ENCODE peak calls at places on chromosomes 16 and 17, in seven cellular contexts. I, E, B, H, J, G and N are unnamed samples.

GRCh38 chr17:74833501-74834361 is 26.0 kb downstream of the GRIN2C start:
- DNase-seq in G (no peak), E (peak; percentile 9), J (no peak), I (no peak), H (peak; percentile 55), B (peak; percentile 15), N (no peak)

GRCh38 chr16:57386381-57386951 is 14.2 kb downstream of the CX3CL1 start:
- DNase-seq in B (peak; percentile 89), I (no peak), G (no peak), H (peak; percentile 49), J (peak; percentile 82), E (peak; percentile 71), N (no peak)

GRCh38 chr16:79132745-79133144 is 467.8 kb downstream of the MAF start:
- DNase-seq in J (no peak), E (no peak), G (no peak), B (no peak), H (no peak), I (no peak), N (no peak)

GRCh38 chr17:35809855-35810461 is 674 bp downstream of the TAF15 start:
- DNase-seq in I (no peak), G (no peak), E (no peak), H (peak; percentile 23), J (no peak), B (no peak), N (no peak)

GRCh38 chr16:85184404-85184803 is 72.1 kb upstream of the CIBAR2 start:
- DNase-seq in G (no peak), H (no peak), J (no peak), I (no peak), B (no peak), E (no peak), N (no peak)

GRCh38 chr16:10992797-10993196 is 48.4 kb downstream of the CLEC16A start:
- DNase-seq in G (no peak), J (peak; percentile 67), I (no peak), E (peak; percentile 84), H (peak; percentile 61), B (peak; percentile 89), N (no peak)

GRCh38 chr16:87792205-87792565 is 26.4 kb upstream of the KLHDC4 start:
- DNase-seq in G (no peak), B (no peak), E (no peak), J (no peak), H (no peak), I (no peak), N (no peak)

GRCh38 chr17:77391668-77392375 is 251.1 kb downstream of the SEC14L1 start:
- DNase-seq in I (no peak), H (peak; percentile 99), E (peak; percentile 97), J (peak; percentile 90), G (no peak), B (peak; percentile 93), N (no peak)

GRCh38 chr16:50448522-50448921 is 79.7 kb upstream of the BRD7 start:
- DNase-seq in B (no peak), E (no peak), J (no peak), H (no peak), G (no peak), I (no peak), N (no peak)

GRCh38 chr17:39667262-39668140 is 752 bp upstream of the PNMT start:
- DNase-seq in I (peak; percentile 64), J (no peak), E (no peak), B (no peak), G (no peak), H (no peak), N (no peak)

GRCh38 chr17:5355416-5356129 is 63.9 kb downstream of the NUP88 start:
- DNase-seq in H (peak; percentile 70), J (peak; percentile 4), I (no peak), E (no peak), B (peak; percentile 32), G (no peak), N (no peak)

GRCh38 chr17:55632236-55632635 is 90.4 kb downstream of the TMEM100 start:
- DNase-seq in G (no peak), E (no peak), J (no peak), I (no peak), B (no peak), H (no peak), N (no peak)

GRCh38 chr17:83037084-83037950 is 42.1 kb upstream of the METRNL start:
- DNase-seq in I (no peak), J (no peak), B (no peak), E (no peak), H (no peak), G (no peak), N (no peak)

GRCh38 chr16:74501484-74502479 is 80.5 kb upstream of the CLEC18B start:
- DNase-seq in H (no peak), E (peak; percentile 50), J (no peak), G (no peak), I (no peak), B (no peak), N (no peak)

GRCh38 chr17:59829217-59830006 is 63.3 kb downstream of the TUBD1 start:
- DNase-seq in G (no peak), I (no peak), H (peak; percentile 98), J (peak; percentile 98), E (peak; percentile 99), B (peak; percentile 99), N (no peak)

GRCh38 chr17:37466471-37466870 is 23.2 kb upstream of the DUSP14 start:
- DNase-seq in H (no peak), B (no peak), E (no peak), I (no peak), J (no peak), G (no peak), N (no peak)

GRCh38 chr17:76138234-76138895 is 2.7 kb downstream of the FOXJ1 start:
- DNase-seq in B (no peak), J (no peak), E (no peak), H (no peak), I (no peak), G (no peak), N (peak; percentile 69)

GRCh38 chr17:39461911-39462641 is 790 bp downstream of the CDK12 start:
- DNase-seq in H (no peak), J (no peak), E (peak; percentile 39), G (no peak), I (peak; percentile 61), B (peak; percentile 53), N (peak; percentile 4)

GRCh38 chr17:78680436-78680835 is 101.6 kb downstream of the CYTH1 start:
- DNase-seq in B (peak; percentile 29), E (peak; percentile 50), I (no peak), G (no peak), H (no peak), J (peak; percentile 67), N (no peak)
- TF ChIP-seq CTCF in B (no peak), E (no peak), I (no peak), G (no peak), H (no peak), J (no peak), N (no peak)

GRCh38 chr17:73546121-73546520 is 98.1 kb downstream of the SDK2 start:
- DNase-seq in B (no peak), H (no peak), E (no peak), J (no peak), I (no peak), G (no peak), N (no peak)
- TF ChIP-seq CTCF in B (no peak), H (no peak), E (no peak), J (no peak), I (no peak), G (no peak), N (no peak)

GRCh38 chr16:27859020-27859419 is 204.5 kb downstream of the GSG1L start:
- DNase-seq in E (no peak), I (no peak), G (no peak), J (no peak), B (no peak), H (no peak), N (no peak)
- TF ChIP-seq CTCF in E (no peak), I (no peak), G (no peak), J (no peak), B (peak; percentile 4), H (no peak), N (no peak)

DNA sequence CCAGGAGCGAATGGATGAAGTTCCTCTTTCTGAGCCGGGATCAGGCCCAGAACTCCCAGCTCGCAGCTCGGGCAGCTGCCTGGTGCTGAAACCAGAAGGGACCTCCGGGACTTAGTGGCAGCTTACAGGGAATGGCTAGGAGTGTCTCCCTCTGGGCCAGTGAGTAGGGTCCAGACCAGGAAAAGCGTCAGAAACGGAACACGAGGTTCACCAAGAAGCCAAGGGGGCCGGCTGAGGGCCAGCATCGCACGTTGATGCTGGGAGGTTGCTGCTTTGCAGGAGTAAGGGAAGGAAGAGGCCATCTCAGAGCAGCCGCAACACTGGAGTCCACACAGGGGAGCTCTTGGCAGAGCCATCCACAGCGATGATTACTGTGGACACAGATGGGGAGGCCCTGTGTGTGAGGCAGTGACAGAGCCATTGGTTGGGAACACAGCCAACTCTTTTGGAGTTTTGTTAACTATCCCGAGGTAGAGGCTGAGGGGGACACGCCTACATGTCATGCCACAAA is 74.0 kb upstream of the CREBBP start:
- DNase-seq in H (no peak), E (no peak), B (peak; percentile 55), I (no peak), J (peak; percentile 34), G (no peak), N (no peak)
- TF ChIP-seq CTCF in H (no peak), E (peak; percentile 2), B (peak; percentile 32), I (no peak), J (no peak), G (no peak), N (no peak)

DNA sequence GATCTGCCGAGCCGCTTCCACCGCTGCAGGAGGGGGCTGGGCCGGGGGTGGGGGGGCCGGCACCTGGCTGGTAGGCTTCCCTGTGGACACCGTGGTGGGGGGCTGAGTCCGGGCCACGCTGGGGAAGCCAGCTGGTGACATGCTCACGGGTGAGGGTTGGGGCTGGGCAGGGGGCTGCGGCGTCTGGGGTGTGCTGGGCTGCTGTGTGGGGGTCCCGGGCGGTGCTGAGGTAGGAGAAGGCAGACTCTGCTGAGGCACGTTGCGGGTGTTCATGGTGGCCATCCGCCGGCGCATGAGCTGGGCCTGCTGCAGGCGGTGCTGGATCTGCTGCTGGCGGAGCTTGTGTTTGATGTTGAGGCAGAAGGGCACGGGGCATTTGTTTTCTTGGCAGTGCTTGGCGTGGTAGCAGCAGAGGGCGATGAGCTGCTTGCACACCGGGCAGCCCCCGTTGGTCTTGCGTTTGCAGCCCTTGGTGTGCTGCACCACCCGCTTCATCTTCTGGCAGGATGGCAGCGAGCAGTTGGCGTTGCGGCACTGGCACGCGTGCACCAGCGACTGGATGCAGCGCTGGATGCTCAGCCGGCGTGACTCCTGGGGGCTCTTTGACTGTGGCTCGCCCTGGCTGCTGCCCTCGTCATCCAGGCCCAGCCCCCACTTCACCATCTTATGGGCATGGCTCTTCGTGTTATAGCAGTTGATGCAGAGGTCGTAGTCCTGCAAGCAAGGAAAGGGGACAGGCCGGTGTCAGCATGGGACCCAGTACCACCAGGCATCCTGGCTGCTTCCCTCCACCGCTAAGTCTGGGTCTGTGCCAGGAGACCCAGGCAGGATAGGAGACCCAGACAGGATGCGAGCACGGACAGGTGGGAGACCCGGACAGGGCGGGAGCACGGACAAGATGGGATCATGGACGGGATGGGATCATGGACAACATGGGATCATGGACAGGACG is 12.1 kb upstream of the TRAP1 start:
- DNase-seq in I (no peak), E (no peak), B (no peak), J (no peak), G (no peak), H (no peak), N (no peak)
- TF ChIP-seq CTCF in I (no peak), E (no peak), B (no peak), J (no peak), G (no peak), H (no peak), N (no peak)

GRCh38 chr16:83402160-83402794 is 405.5 kb upstream of the HSBP1 start:
- DNase-seq in E (no peak), I (no peak), J (no peak), G (no peak), B (no peak), H (peak; percentile 70), N (no peak)
- TF ChIP-seq CTCF in E (peak; percentile 16), I (no peak), J (no peak), G (no peak), B (peak; percentile 16), H (peak; percentile 30), N (peak; percentile 22)